ENCODE peak calls at places on chromosomes 2 and 18, in ten cellular contexts. F is prostate gland; A is A549; X is CD8-positive, alpha-beta T cell; U is SK-N-SH; E is esophagus muscularis mucosa; S is left lung; L is kidney; T is mammary epithelial cell; M is gastrocnemius medialis. Q is an unnamed sample.

GRCh38 chr2:11499081-11499743 is 33.3 kb upstream of the E2F6 start:
- DNase-seq in F (no peak), A (no peak), X (no peak), U (peak; percentile 45), E (no peak), S (no peak), L (no peak), T (no peak), M (no peak), Q (no peak)

GRCh38 chr2:73827018-73827417 is 1.7 kb upstream of the STAMBP start:
- DNase-seq in F (peak; percentile 24), A (peak; percentile 48), X (no peak), U (no peak), E (no peak), S (no peak), L (no peak), T (peak; percentile 35), M (no peak), Q (no peak)

GRCh38 chr2:218006741-218007140 is 3.9 kb upstream of the TNS1 start:
- DNase-seq in F (no peak), A (peak; percentile 60), X (no peak), U (no peak), E (no peak), S (no peak), L (no peak), T (no peak), M (no peak), Q (no peak)

GRCh38 chr18:47931707-47932103 is 1.2 kb upstream of the SMAD2 start:
- DNase-seq in F (peak; percentile 17), A (peak; percentile 76), X (peak; percentile 36), U (peak; percentile 29), E (no peak), S (peak; percentile 50), L (no peak), T (no peak), M (no peak), Q (no peak)

GRCh38 chr2:144343135-144343534 is 176.8 kb downstream of the ZEB2 start:
- DNase-seq in F (no peak), A (no peak), X (no peak), U (no peak), E (no peak), S (no peak), L (no peak), T (no peak), M (no peak), Q (no peak)

GRCh38 chr2:126657636-126658315 is 1.8 kb downstream of the GYPC start:
- DNase-seq in F (peak; percentile 26), A (peak; percentile 5), X (peak; percentile 73), U (no peak), E (peak; percentile 95), S (peak; percentile 87), L (peak; percentile 96), T (peak; percentile 1), M (peak; percentile 95), Q (peak; percentile 68)

GRCh38 chr2:178796079-178796677 is 11.0 kb downstream of the TTN start:
- DNase-seq in F (no peak), A (peak; percentile 33), X (no peak), U (peak; percentile 32), E (no peak), S (no peak), L (no peak), T (peak; percentile 10), M (no peak), Q (no peak)

GRCh38 chr2:160621748-160622147 is 128.1 kb upstream of the RBMS1 start:
- DNase-seq in F (no peak), A (no peak), X (no peak), U (no peak), E (no peak), S (no peak), L (no peak), T (no peak), M (no peak), Q (no peak)

GRCh38 chr2:216119986-216120385 is 10.8 kb downstream of the XRCC5 start:
- DNase-seq in F (no peak), A (no peak), X (no peak), U (no peak), E (no peak), S (no peak), L (no peak), T (no peak), M (no peak), Q (no peak)
- TF ChIP-seq CTCF in F (no peak), A (no peak), X (no peak), U (no peak), E (no peak), S (no peak), L (no peak), T (no peak), M (no peak), Q (no peak)

GRCh38 chr2:216343221-216343985 is 28.9 kb downstream of the MARCHF4 start:
- DNase-seq in F (no peak), A (no peak), X (no peak), U (no peak), E (peak; percentile 70), S (no peak), L (no peak), T (no peak), M (no peak), Q (no peak)

GRCh38 chr2:216346781-216347180 is 25.5 kb downstream of the MARCHF4 start:
- DNase-seq in F (no peak), A (no peak), X (no peak), U (no peak), E (peak; percentile 39), S (no peak), L (no peak), T (no peak), M (no peak), Q (no peak)

GRCh38 chr2:216345846-216346245 is 26.4 kb downstream of the MARCHF4 start:
- DNase-seq in F (no peak), A (no peak), X (no peak), U (no peak), E (peak; percentile 87), S (no peak), L (no peak), T (no peak), M (no peak), Q (no peak)

GRCh38 chr2:216344206-216344957 is 27.9 kb downstream of the MARCHF4 start:
- DNase-seq in F (no peak), A (no peak), X (no peak), U (no peak), E (peak; percentile 47), S (no peak), L (no peak), T (no peak), M (no peak), Q (no peak)

DNA sequence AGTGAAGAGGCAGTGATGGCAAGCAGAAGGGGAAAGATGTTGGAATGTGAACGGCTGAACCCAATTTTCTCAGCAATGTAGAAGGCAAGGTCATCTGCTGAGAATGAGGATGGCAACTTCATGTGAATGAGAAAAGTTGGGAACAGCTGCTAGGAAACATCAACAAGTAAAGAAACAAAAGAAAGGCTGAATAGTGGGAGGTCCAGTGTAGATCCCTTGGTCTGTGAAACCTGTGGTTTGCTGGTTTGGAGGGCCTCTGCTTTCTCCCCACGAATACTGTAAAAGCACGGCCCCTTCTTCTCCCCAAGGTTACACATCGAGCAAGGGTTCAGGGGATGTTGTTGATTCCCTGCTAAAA is 27.3 kb downstream of the MARCHF4 start:
- DNase-seq in F (no peak), A (no peak), X (no peak), U (no peak), E (peak; percentile 14), S (no peak), L (no peak), T (no peak), M (no peak), Q (no peak)
- H3K4me1 ChIP-seq in F (peaks cover 2% of the 10 kb centered on the region), A (peaks cover 14% of the 10 kb centered on the region), X (peaks cover 34% of the 10 kb centered on the region), U (peaks cover 45% of the 10 kb centered on the region), E (peaks cover 15% of the 10 kb centered on the region), S (no peaks in the 10 kb centered on the region), L (peaks cover 4% of the 10 kb centered on the region), T (peaks cover 13% of the 10 kb centered on the region), M (peaks cover 7% of the 10 kb centered on the region), Q (peaks cover 9% of the 10 kb centered on the region)

GRCh38 chr2:168848220-168848619 is 42.0 kb downstream of the SPC25 start:
- DNase-seq in F (no peak), A (no peak), X (no peak), U (peak; percentile 17), E (no peak), S (no peak), L (no peak), T (no peak), M (peak; percentile 68), Q (no peak)

GRCh38 chr2:168850846-168851245 is 39.4 kb downstream of the SPC25 start:
- DNase-seq in F (no peak), A (no peak), X (no peak), U (no peak), E (no peak), S (no peak), L (no peak), T (no peak), M (no peak), Q (no peak)

GRCh38 chr2:168851674-168852320 is 38.4 kb downstream of the SPC25 start:
- DNase-seq in F (no peak), A (peak; percentile 40), X (no peak), U (no peak), E (peak; percentile 82), S (no peak), L (no peak), T (peak; percentile 73), M (peak; percentile 45), Q (no peak)

GRCh38 chr2:168852487-168852886 is 37.7 kb downstream of the SPC25 start:
- DNase-seq in F (no peak), A (no peak), X (no peak), U (no peak), E (peak; percentile 39), S (no peak), L (no peak), T (no peak), M (no peak), Q (no peak)

DNA sequence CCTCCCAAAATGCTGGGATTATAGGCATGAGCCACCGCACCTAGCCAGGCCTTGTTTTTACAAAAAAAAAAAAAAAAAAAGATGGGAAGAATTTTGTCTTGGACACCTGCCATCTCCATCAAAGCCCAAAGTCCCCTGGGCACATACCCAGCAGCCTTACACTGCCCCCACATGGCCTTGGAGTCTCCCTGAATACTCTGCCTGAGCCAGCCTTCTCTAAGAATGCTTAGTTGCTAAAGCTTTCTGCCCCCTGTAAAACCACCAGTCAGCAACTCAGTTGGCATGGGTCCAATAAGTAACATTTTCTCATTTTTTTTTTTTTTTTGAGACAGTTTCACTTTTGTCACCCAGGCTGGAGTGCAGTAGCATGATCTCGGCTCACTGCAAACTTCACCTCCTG is 40.6 kb downstream of the SPC25 start:
- DNase-seq in F (no peak), A (peak; percentile 55), X (no peak), U (peak; percentile 32), E (no peak), S (no peak), L (no peak), T (no peak), M (no peak), Q (no peak)
- TF ChIP-seq CTCF in F (no peak), A (no peak), X (no peak), U (peak; percentile 34), E (no peak), S (no peak), L (peak; percentile 54), T (peak; percentile 22), M (peak; percentile 27), Q (no peak)

DNA sequence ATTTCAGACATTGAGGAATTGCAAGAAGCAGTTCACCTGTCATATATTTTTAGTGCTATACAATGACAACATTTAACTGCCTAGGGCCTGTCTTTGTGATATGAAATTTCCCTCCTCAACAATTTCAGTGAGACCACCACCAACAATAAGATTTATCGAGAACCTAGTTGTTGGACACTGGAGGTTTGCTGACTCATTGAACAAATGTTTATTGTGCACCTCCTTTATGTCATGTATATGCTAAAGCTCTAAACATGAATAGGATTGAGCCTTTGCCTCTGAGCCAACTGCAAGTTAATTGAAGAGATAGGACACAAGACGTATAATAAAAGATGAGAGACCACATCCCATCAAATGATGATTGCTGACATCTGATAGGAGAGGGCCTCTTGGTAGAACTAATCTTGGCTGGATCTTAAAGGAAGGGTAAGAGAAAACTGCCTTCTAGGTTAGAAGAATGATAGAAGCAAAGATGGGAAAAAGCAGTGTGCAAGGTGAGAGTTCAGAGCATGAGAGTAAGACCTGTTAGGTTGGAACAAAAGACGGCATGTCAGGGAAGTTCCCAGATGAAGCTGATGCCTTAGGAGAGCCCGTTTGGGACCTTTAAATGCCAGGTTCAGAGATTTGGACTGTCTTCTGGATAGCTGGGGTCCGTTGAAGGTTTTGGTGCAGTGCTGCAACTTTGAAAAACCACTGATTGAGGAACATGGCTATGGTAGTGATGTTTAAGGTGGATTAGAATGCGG is 133.1 kb upstream of the EML6 start:
- DNase-seq in F (no peak), A (no peak), X (no peak), U (no peak), E (no peak), S (no peak), L (no peak), T (no peak), M (no peak), Q (no peak)
- H3K4me1 ChIP-seq in F (no peaks in the 10 kb centered on the region), A (peaks cover 67% of the 10 kb centered on the region), X (peaks cover 85% of the 10 kb centered on the region), U (peaks cover 29% of the 10 kb centered on the region), E (peaks cover 65% of the 10 kb centered on the region), S (peaks cover 88% of the 10 kb centered on the region), L (peaks cover 22% of the 10 kb centered on the region), T (peaks cover 10% of the 10 kb centered on the region), M (peaks cover 61% of the 10 kb centered on the region), Q (peaks cover 6% of the 10 kb centered on the region)

Q was measured in ascending aorta.